ENCODE peak calls at places on chromosomes 7 and 10, in seven cellular contexts. S is neuronal stem cell, T is mesenchymal stem cell, X is H1, M is IMR-90, F is trophoblast cell, L is H9. D is an unnamed sample.
A peak's percentile ranks its signal among the peaks of the same experiment; 100 is the strongest.

GRCh38 chr7:115087437-115087836 is 165.5 kb downstream of the MDFIC start:
- DNase-seq in M (peak; percentile 92), T (peak; percentile 80), S (no peak), L (no peak), F (peak; percentile 37), X (no peak), D (peak; percentile 89)

GRCh38 chr7:7201583-7202374 is 19.4 kb downstream of the C1GALT1 start:
- DNase-seq in L (peak; percentile 77), T (no peak), X (peak; percentile 59), M (no peak), S (no peak), F (peak; percentile 25), D (peak; percentile 93)

GRCh38 chr7:156475666-156476065 is 164.9 kb upstream of the RNF32 start:
- DNase-seq in L (no peak), X (no peak), M (peak; percentile 90), S (peak; percentile 35), F (no peak), T (peak; percentile 70), D (peak; percentile 44)

GRCh38 chr10:21285742-21286311 is 239.7 kb downstream of the SKIDA1 start:
- DNase-seq in X (no peak), F (no peak), S (no peak), L (no peak), M (peak; percentile 21), T (no peak), D (no peak)

GRCh38 chr10:127406018-127406550 is 143.0 kb upstream of the NPS start:
- DNase-seq in T (no peak), L (no peak), F (no peak), M (no peak), S (no peak), X (no peak), D (no peak)

GRCh38 chr7:158249692-158250091 is 337.9 kb downstream of the PTPRN2 start:
- DNase-seq in F (no peak), L (peak; percentile 12), S (no peak), M (no peak), T (no peak), X (no peak), D (no peak)

GRCh38 chr7:140122975-140123374 is 53.8 kb downstream of the KDM7A start:
- DNase-seq in M (no peak), S (no peak), T (no peak), L (no peak), X (no peak), F (no peak), D (no peak)

GRCh38 chr7:46679671-46680070 is 758.6 kb upstream of the IGFBP3 start:
- DNase-seq in T (no peak), S (no peak), M (no peak), F (no peak), L (no peak), X (no peak), D (no peak)

GRCh38 chr7:1665721-1666250 is 4.3 kb upstream of the ELFN1 start:
- DNase-seq in T (peak; percentile 9), M (peak; percentile 4), X (peak; percentile 77), S (peak; percentile 35), L (peak; percentile 38), F (no peak), D (no peak)

GRCh38 chr10:14181197-14181936 is 149.4 kb downstream of the FRMD4A start:
- DNase-seq in M (no peak), X (no peak), S (no peak), L (no peak), T (no peak), F (no peak), D (peak; percentile 37)

GRCh38 chr10:59177031-59177861 is 803 bp downstream of the PHYHIPL start:
- DNase-seq in M (peak; percentile 79), L (peak; percentile 68), T (peak; percentile 51), S (peak; percentile 75), F (peak; percentile 74), X (no peak), D (peak; percentile 68)

GRCh38 chr10:103917326-103918052 is 495 bp downstream of the STN1 start:
- DNase-seq in S (peak; percentile 8), L (peak; percentile 42), M (peak; percentile 46), X (no peak), T (no peak), F (no peak), D (no peak)

GRCh38 chr10:113541554-113541902 is 11.3 kb upstream of the HABP2 start:
- DNase-seq in L (no peak), M (no peak), X (no peak), F (no peak), T (no peak), S (no peak), D (no peak)

GRCh38 chr7:81956520-81956919 is 186.7 kb upstream of the HGF start:
- DNase-seq in L (no peak), X (no peak), F (no peak), T (peak; percentile 79), M (peak; percentile 73), S (peak; percentile 46), D (peak; percentile 81)

GRCh38 chr7:29884399-29885272 is 78.3 kb downstream of the WIPF3 start:
- DNase-seq in S (peak; percentile 26), M (no peak), L (peak; percentile 79), X (no peak), T (no peak), F (no peak), D (peak; percentile 66)

GRCh38 chr7:138667535-138667934 is 33.6 kb downstream of the SVOPL start:
- DNase-seq in L (no peak), M (no peak), S (no peak), X (no peak), F (no peak), T (no peak), D (no peak)

GRCh38 chr7:138668197-138668596 is 33.0 kb downstream of the SVOPL start:
- DNase-seq in X (no peak), T (no peak), L (no peak), M (no peak), S (no peak), F (peak; percentile 74), D (no peak)

GRCh38 chr7:138669364-138669763 is 31.8 kb downstream of the SVOPL start:
- DNase-seq in M (no peak), F (no peak), S (no peak), X (no peak), L (no peak), T (no peak), D (no peak)

GRCh38 chr7:138668946-138669345 is 32.2 kb downstream of the SVOPL start:
- DNase-seq in F (peak; percentile 92), M (no peak), X (no peak), T (no peak), L (no peak), S (no peak), D (no peak)

DNA sequence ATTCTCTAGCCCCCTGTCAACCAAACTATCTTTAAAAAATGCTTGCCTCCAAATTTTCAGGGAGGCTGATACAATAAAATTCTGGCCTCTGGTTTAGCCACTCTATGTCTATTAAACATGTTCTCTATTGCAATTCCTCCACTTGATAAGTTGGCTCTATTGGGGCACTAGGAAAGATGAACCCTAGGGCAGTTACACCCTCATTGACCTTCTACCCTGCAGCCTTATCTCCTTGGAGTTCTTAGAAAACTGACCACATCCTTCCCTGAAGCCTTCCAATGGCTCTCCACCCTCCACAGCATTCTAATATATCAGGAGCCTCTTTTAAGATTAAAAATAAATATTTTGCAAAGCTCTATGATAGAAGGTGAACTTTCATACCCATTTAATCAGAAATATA is 30.6 kb downstream of the SVOPL start:
- DNase-seq in M (no peak), X (no peak), F (no peak), S (no peak), L (no peak), T (no peak), D (no peak)
- H2AK5ac ChIP-seq in M (no peak overlapping the region), X (no peak overlapping the region), F (no peak overlapping the region), S (no peak overlapping the region), L (no peak overlapping the region), T (no peak overlapping the region), D (no peak overlapping the region)

DNA sequence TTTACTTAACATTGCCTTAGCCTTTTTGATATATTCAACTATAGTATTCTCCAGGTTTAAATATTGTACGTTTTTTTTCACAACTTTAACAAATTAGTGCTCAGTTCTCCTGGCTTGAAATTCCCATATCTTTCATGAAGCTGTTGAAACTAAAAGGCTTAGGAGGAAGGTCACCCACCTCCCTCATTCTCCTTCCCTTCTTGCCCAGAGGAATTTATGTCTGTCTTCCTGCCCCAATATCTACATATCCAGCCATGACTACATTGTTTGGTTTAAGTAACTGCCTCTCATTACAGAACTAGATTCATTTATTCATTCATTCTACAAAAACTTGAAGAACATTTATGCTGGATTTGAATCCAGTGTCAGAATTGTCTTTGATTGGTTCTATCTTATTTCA is 254.8 kb upstream of the C7orf33 start:
- DNase-seq in M (no peak), L (no peak), X (no peak), T (no peak), F (no peak), S (no peak), D (peak; percentile 64)
- H2AK5ac ChIP-seq in M (no peak overlapping the region), L (no peak overlapping the region), X (no peak overlapping the region), T (no peak overlapping the region), F (no peak overlapping the region), S (no peak overlapping the region), D (no peak overlapping the region)

DNA sequence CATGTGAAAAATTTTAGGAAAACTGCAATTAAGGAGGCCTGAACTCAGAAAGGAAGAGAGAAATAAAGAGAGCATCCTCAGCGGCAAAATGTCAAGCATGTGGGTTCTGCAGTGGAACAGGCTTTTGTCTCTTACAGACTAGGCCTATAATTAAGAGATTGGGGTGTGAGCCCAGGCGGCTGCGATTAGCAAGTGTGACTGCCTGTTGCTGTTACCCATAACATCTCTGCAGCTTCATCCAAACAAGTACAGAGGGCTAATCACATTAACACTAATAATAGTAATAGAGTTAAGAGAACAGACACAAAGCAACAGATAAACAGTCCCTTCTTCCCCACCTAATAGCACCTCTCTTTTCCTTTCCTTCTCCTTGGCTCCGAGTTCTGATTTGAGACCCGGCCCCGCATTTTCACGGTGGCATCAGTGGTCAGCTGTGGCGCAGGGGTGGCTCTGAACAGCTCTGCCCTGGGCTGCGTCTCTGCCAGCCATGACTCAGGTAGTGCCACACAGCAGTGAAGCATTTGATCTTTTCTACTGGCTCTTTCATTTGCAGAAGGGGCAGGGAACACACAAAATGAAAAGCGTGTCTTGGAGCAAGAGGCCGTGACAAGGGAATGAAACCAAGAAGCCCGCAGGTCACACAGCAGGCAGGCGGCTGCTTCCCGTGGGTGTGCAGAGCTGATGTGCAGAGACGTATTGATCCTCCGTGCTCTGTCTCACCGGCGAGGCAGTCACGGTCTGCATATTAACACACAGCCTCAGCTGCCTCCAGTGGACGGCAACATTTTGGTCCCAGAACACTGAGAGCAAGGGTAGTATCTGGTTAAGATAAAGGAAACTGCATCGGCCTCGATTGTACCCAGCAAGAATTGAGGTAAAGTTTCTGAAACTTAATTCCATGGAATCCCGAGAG is 103.1 kb downstream of the KLF6 start:
- DNase-seq in M (no peak), X (no peak), L (no peak), T (no peak), F (no peak), S (no peak), D (peak; percentile 84)
- H2AK5ac ChIP-seq in M (no peak overlapping the region), X (no peak overlapping the region), L (no peak overlapping the region), T (no peak overlapping the region), F (no peak overlapping the region), S (no peak overlapping the region), D (no peak overlapping the region)

DNA sequence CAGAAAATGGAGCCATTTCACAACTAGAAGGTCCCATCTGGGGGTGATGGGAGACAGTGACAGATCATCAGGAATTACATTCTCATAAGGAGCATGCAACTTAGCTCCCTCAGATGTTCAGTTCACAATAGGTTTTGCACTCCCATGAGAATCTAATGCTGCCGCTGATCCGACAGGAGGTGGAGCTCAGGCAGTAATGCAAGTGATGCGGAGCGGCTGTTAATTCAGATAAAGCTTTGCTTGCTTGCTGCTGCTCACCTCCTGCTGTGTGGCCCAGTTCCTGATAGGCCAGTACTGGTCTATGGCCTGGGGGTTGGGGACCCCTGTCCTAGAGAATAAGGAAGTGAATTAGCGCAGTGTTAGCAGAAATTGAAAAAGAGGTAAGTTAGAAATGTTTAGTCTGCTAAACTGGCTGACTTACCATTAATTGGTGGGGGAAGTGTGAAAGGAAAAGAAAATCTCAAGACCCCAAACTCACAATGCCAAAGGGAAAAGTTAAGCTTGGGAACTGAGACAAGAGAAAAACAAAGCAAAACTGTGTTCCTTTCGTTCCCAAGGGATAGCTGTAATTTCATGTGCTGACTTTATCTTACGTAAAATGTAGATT is 76.4 kb downstream of the LYZL2 start:
- DNase-seq in S (peak; percentile 21), M (no peak), L (peak; percentile 85), X (peak; percentile 71), F (no peak), T (no peak), D (peak; percentile 91)
- H2AK5ac ChIP-seq in S (no peak overlapping the region), M (no peak overlapping the region), L (no peak overlapping the region), X (no peak overlapping the region), F (no peak overlapping the region), T (no peak overlapping the region), D (no peak overlapping the region)